ENCODE peak calls at places on chromosome 6, in seven cellular contexts. D is stomach, W is GM23338, M is adrenal gland, V is osteoblast, Z is Panc1, T is spleen. L is an unnamed sample.

GRCh38 chr6:101296184-101296583 is 97.3 kb upstream of the GRIK2 start:
- DNase-seq in D (no peak), W (no peak), M (no peak), V (no peak), Z (no peak), T (no peak), L (no peak)

GRCh38 chr6:17470953-17471335 is 77.5 kb downstream of the CAP2 start:
- DNase-seq in D (no peak), W (no peak), M (no peak), V (no peak), Z (no peak), T (no peak), L (no peak)

GRCh38 chr6:158044525-158044888 is 62.8 kb downstream of the SYNJ2 start:
- DNase-seq in D (no peak), W (no peak), M (no peak), V (peak; percentile 67), Z (no peak), T (no peak), L (no peak)

GRCh38 chr6:156398371-156398770 is 378.8 kb upstream of the ARID1B start:
- DNase-seq in D (no peak), W (no peak), M (no peak), V (no peak), Z (no peak), T (no peak), L (no peak)

GRCh38 chr6:168107191-168107940 is 28.4 kb upstream of the FRMD1 start:
- DNase-seq in D (no peak), W (no peak), M (no peak), V (peak; percentile 42), Z (no peak), T (peak; percentile 64), L (no peak)

GRCh38 chr6:26045046-26045938 is 41.9 kb upstream of the HFE start:
- DNase-seq in D (peak; percentile 76), W (no peak), M (peak; percentile 92), V (peak; percentile 96), Z (peak; percentile 98), T (peak; percentile 90), L (peak; percentile 59)

GRCh38 chr6:3612341-3613041 is 139.0 kb downstream of the PXDC1 start:
- DNase-seq in D (no peak), W (no peak), M (no peak), V (peak; percentile 93), Z (peak; percentile 66), T (no peak), L (no peak)

GRCh38 chr6:63418741-63419140 is 99.0 kb upstream of the LGSN start:
- DNase-seq in D (no peak), W (no peak), M (peak; percentile 21), V (no peak), Z (no peak), T (peak; percentile 80), L (peak; percentile 86)

GRCh38 chr6:133741375-133741861 is 147.5 kb upstream of the TCF21 start:
- DNase-seq in D (no peak), W (peak; percentile 8), M (no peak), V (no peak), Z (no peak), T (no peak), L (no peak)

GRCh38 chr6:16769131-16769985 is 8.1 kb upstream of the ATXN1 start:
- DNase-seq in D (peak; percentile 44), W (peak; percentile 26), M (peak; percentile 55), V (peak; percentile 53), Z (no peak), T (no peak), L (no peak)

GRCh38 chr6:99614430-99615161 is 8.0 kb downstream of the PRDM13 start:
- DNase-seq in D (no peak), W (peak; percentile 83), M (no peak), V (no peak), Z (no peak), T (peak; percentile 79), L (no peak)

GRCh38 chr6:6881438-6882267 is 226.1 kb upstream of the RREB1 start:
- DNase-seq in D (no peak), W (no peak), M (no peak), V (no peak), Z (no peak), T (no peak), L (no peak)

GRCh38 chr6:82057846-82058554 is 189.5 kb downstream of the IBTK start:
- DNase-seq in D (no peak), W (no peak), M (no peak), V (no peak), Z (no peak), T (no peak), L (no peak)

GRCh38 chr6:47283993-47284392 is 25.7 kb downstream of the TNFRSF21 start:
- DNase-seq in D (no peak), W (no peak), M (no peak), V (no peak), Z (no peak), T (no peak), L (no peak)

GRCh38 chr6:166173292-166173951 is 5.8 kb upstream of the TBXT start:
- DNase-seq in D (peak; percentile 40), W (peak; percentile 75), M (no peak), V (no peak), Z (no peak), T (no peak), L (no peak)

GRCh38 chr6:119129968-119130484 is 51.6 kb upstream of the FAM184A start:
- DNase-seq in D (no peak), W (no peak), M (no peak), V (no peak), Z (peak; percentile 88), T (no peak), L (no peak)

GRCh38 chr6:119481098-119481497 is 131.5 kb upstream of the MAN1A1 start:
- DNase-seq in D (no peak), W (no peak), M (no peak), V (no peak), Z (no peak), T (no peak), L (no peak)

GRCh38 chr6:12369781-12370262 is 79.7 kb downstream of the EDN1 start:
- DNase-seq in D (no peak), W (no peak), M (no peak), V (no peak), Z (no peak), T (peak; percentile 78), L (no peak)

GRCh38 chr6:90895299-90896164 is 308.7 kb upstream of the MAP3K7 start:
- DNase-seq in D (no peak), W (no peak), M (no peak), V (no peak), Z (no peak), T (no peak), L (no peak)

GRCh38 chr6:132023490-132023889 is 72.3 kb upstream of the CCN2 start:
- DNase-seq in D (no peak), W (peak; percentile 61), M (no peak), V (no peak), Z (no peak), T (no peak), L (no peak)

GRCh38 chr6:154882107-154882506 is 113.0 kb upstream of the TIAM2 start:
- DNase-seq in D (no peak), W (no peak), M (peak; percentile 61), V (no peak), Z (no peak), T (no peak), L (no peak)

GRCh38 chr6:28383235-28384142 is 16.1 kb downstream of the ZSCAN12 start:
- DNase-seq in D (peak; percentile 88), W (peak; percentile 98), M (peak; percentile 93), V (peak; percentile 91), Z (peak; percentile 81), T (peak; percentile 93), L (peak; percentile 89)

GRCh38 chr6:20197251-20197650 is 15.0 kb downstream of the MBOAT1 start:
- DNase-seq in D (no peak), W (peak; percentile 65), M (no peak), V (no peak), Z (no peak), T (no peak), L (no peak)

GRCh38 chr6:138972226-138972665 is 15.8 kb downstream of the REPS1 start:
- DNase-seq in D (no peak), W (no peak), M (no peak), V (no peak), Z (no peak), T (no peak), L (no peak)

GRCh38 chr6:138970856-138971425 is 17.1 kb downstream of the REPS1 start:
- DNase-seq in D (no peak), W (no peak), M (peak; percentile 55), V (no peak), Z (peak; percentile 68), T (no peak), L (no peak)

GRCh38 chr6:138966870-138967269 is 21.2 kb downstream of the REPS1 start:
- DNase-seq in D (no peak), W (no peak), M (no peak), V (no peak), Z (no peak), T (no peak), L (no peak)

GRCh38 chr6:138971601-138972000 is 16.5 kb downstream of the REPS1 start:
- DNase-seq in D (no peak), W (peak; percentile 57), M (no peak), V (no peak), Z (no peak), T (no peak), L (no peak)

GRCh38 chr6:138970159-138970558 is 17.9 kb downstream of the REPS1 start:
- DNase-seq in D (no peak), W (no peak), M (no peak), V (no peak), Z (no peak), T (no peak), L (no peak)
- H3K4me1 ChIP-seq in D (peaks cover 88% of the 10 kb centered on the region), W (peaks cover 48% of the 10 kb centered on the region), M (peaks cover 46% of the 10 kb centered on the region), V (peaks cover 47% of the 10 kb centered on the region), Z (peaks cover 16% of the 10 kb centered on the region), T (peaks cover 33% of the 10 kb centered on the region), L (no peaks in the 10 kb centered on the region)

GRCh38 chr6:161269310-161269709 is 4.6 kb downstream of the AGPAT4 start:
- DNase-seq in D (no peak), W (no peak), M (no peak), V (no peak), Z (no peak), T (no peak), L (no peak)
- TF ChIP-seq CTCF in D (no peak), W (no peak), M (no peak), V (no peak), Z (no peak), T (no peak), L (no peak)

GRCh38 chr6:142823579-142823902 is 121.4 kb downstream of the HIVEP2 start:
- DNase-seq in D (no peak), W (no peak), M (no peak), V (no peak), Z (no peak), T (no peak), L (no peak)
- H3K4me1 ChIP-seq in D (peaks cover 67% of the 10 kb centered on the region), W (peaks cover 5% of the 10 kb centered on the region), M (peaks cover 18% of the 10 kb centered on the region), V (peaks cover 15% of the 10 kb centered on the region), Z (peaks cover 15% of the 10 kb centered on the region), T (peaks cover 26% of the 10 kb centered on the region), L (no peaks in the 10 kb centered on the region)

GRCh38 chr6:558959-559358 is 97.9 kb downstream of the HUS1B start:
- DNase-seq in D (no peak), W (no peak), M (peak; percentile 33), V (no peak), Z (no peak), T (no peak), L (no peak)

GRCh38 chr6:562052-562676 is 94.7 kb downstream of the HUS1B start:
- DNase-seq in D (no peak), W (no peak), M (no peak), V (no peak), Z (no peak), T (no peak), L (no peak)

GRCh38 chr6:563863-564262 is 93.0 kb downstream of the HUS1B start:
- DNase-seq in D (no peak), W (no peak), M (no peak), V (no peak), Z (no peak), T (no peak), L (no peak)

GRCh38 chr6:558089-558488 is 98.8 kb downstream of the HUS1B start:
- DNase-seq in D (no peak), W (no peak), M (no peak), V (peak; percentile 72), Z (no peak), T (no peak), L (no peak)
- TF ChIP-seq CTCF in D (peak; percentile 11), W (peak; percentile 37), M (no peak), V (peak; percentile 43), Z (peak; percentile 30), T (no peak), L (no peak)

L was measured in right lobe of liver.